ENCODE peak calls at places on chromosomes 4 and X, in seven cellular contexts. P is suprapubic skin, O is uterus, T is heart left ventricle, X is A549, A is stomach, G is transverse colon. S is an unnamed sample. For H3K4me1, the result is how much of the 10 kb centered on the place peaks cover.

GRCh38 chr4:77773101-77773500 is 46.1 kb downstream of the CNOT6L start:
- DNase-seq in P (no peak), O (no peak), T (no peak), X (no peak), A (no peak), G (no peak), S (no peak)

GRCh38 chr4:76950846-76951321 is 1.3 kb downstream of the SEPTIN11 start:
- DNase-seq in P (no peak), O (no peak), T (no peak), X (peak), A (no peak), G (peak), S (no peak)

GRCh38 chr4:7347981-7348380 is 86.7 kb downstream of the PSAPL1 start:
- DNase-seq in P (no peak), O (no peak), T (no peak), X (peak), A (no peak), G (no peak), S (no peak)

GRCh38 chr4:139144161-139144859 is 32.7 kb downstream of the ELF2 start:
- DNase-seq in P (no peak), O (peak), T (peak), X (no peak), A (peak), G (peak), S (no peak)

GRCh38 chr4:52051213-52051614 is at the start of gene SPATA18:
- DNase-seq in P (peak), O (peak), T (peak), X (peak), A (peak), G (peak), S (no peak)

GRCh38 chr4:156329779-156330178 is 376.1 kb upstream of the CTSO start:
- DNase-seq in P (no peak), O (no peak), T (no peak), X (no peak), A (no peak), G (no peak), S (no peak)

GRCh38 chr4:184784628-184785257 is 41.0 kb downstream of the ACSL1 start:
- DNase-seq in P (no peak), O (no peak), T (no peak), X (no peak), A (no peak), G (no peak), S (no peak)

GRCh38 chr4:147633643-147634042 is 16.4 kb downstream of the TMEM184C start:
- DNase-seq in P (no peak), O (no peak), T (no peak), X (no peak), A (no peak), G (no peak), S (no peak)

GRCh38 chr4:21768349-21769310 is 179.9 kb downstream of the KCNIP4 start:
- DNase-seq in P (no peak), O (no peak), T (no peak), X (no peak), A (no peak), G (no peak), S (no peak)

GRCh38 chrX:19907794-19908193 is 20.4 kb upstream of the SH3KBP1 start:
- DNase-seq in P (no peak), O (no peak), T (no peak), X (no peak), A (no peak), G (no peak), S (no peak)

GRCh38 chrX:129963729-129964128 is 18.7 kb upstream of the BCORL1 start:
- DNase-seq in P (no peak), O (no peak), T (no peak), X (no peak), A (no peak), G (no peak), S (no peak)

GRCh38 chr4:148445903-148446261 is 3.7 kb upstream of the NR3C2 start:
- DNase-seq in P (no peak), O (no peak), T (no peak), X (no peak), A (no peak), G (no peak), S (peak)

GRCh38 chrX:10169180-10169579 is 12.4 kb downstream of the CLCN4 start:
- DNase-seq in P (no peak), O (no peak), T (no peak), X (no peak), A (no peak), G (no peak), S (no peak)

GRCh38 chr4:16199132-16199531 is 27.1 kb downstream of the TAPT1 start:
- DNase-seq in P (no peak), O (no peak), T (no peak), X (no peak), A (no peak), G (no peak), S (no peak)

GRCh38 chr4:137203601-137204000 is 328.7 kb downstream of the PCDH18 start:
- DNase-seq in P (no peak), O (no peak), T (no peak), X (no peak), A (no peak), G (no peak), S (no peak)

GRCh38 chrX:106404512-106404911 is 207.3 kb upstream of the RADX start:
- DNase-seq in P (no peak), O (no peak), T (no peak), X (no peak), A (no peak), G (no peak), S (no peak)

GRCh38 chrX:124518888-124519287 is 172.5 kb downstream of the SH2D1A start:
- DNase-seq in P (no peak), O (no peak), T (no peak), X (no peak), A (no peak), G (no peak), S (no peak)

GRCh38 chr4:8872402-8873291 is 1.0 kb upstream of the HMX1 start:
- DNase-seq in P (no peak), O (no peak), T (no peak), X (no peak), A (no peak), G (no peak), S (no peak)

GRCh38 chr4:5710065-5710961 is 688 bp upstream of the EVC start:
- DNase-seq in P (no peak), O (no peak), T (no peak), X (peak), A (no peak), G (no peak), S (no peak)

GRCh38 chr4:67575232-67575888 is 16.8 kb downstream of the STAP1 start:
- DNase-seq in P (no peak), O (no peak), T (no peak), X (no peak), A (no peak), G (no peak), S (no peak)

GRCh38 chr4:67570537-67570936 is 12.0 kb downstream of the STAP1 start:
- DNase-seq in P (no peak), O (no peak), T (no peak), X (no peak), A (no peak), G (no peak), S (no peak)

GRCh38 chr4:67573193-67573592 is 14.7 kb downstream of the STAP1 start:
- DNase-seq in P (no peak), O (no peak), T (no peak), X (no peak), A (no peak), G (no peak), S (no peak)

GRCh38 chr4:67568820-67569219 is 10.3 kb downstream of the STAP1 start:
- DNase-seq in P (no peak), O (no peak), T (no peak), X (no peak), A (no peak), G (no peak), S (no peak)

GRCh38 chr4:67571975-67572374 is 13.4 kb downstream of the STAP1 start:
- DNase-seq in P (no peak), O (no peak), T (no peak), X (no peak), A (no peak), G (no peak), S (no peak)
- H3K4me3 ChIP-seq in P (no peak), O (no peak), T (no peak), X (no peak), A (no peak), G (no peak), S (no peak)

GRCh38 chr4:2934077-2934812 is 29.0 kb downstream of the NOP14 start:
- DNase-seq in P (peak), O (peak), T (peak), X (peak), A (peak), G (peak), S (peak)
- TF ChIP-seq POLR2A in P (no peak), O (no peak), T (no peak), X (no peak), A (no peak), G (no peak), S (no peak)

GRCh38 chr4:182492456-182492855 is 249.3 kb downstream of the TENM3 start:
- DNase-seq in P (no peak), O (no peak), T (no peak), X (no peak), A (no peak), G (no peak), S (no peak)
- H3K4me1 ChIP-seq in P (under half), O (under half), T (under half), X (under half), A (under half), G (under half), S (under half)

GRCh38 chr4:3285558-3286334 is 7.1 kb upstream of the RGS12 start:
- DNase-seq in P (no peak), O (no peak), T (no peak), X (no peak), A (peak), G (peak), S (no peak)

GRCh38 chr4:3287271-3287971 is 5.4 kb upstream of the RGS12 start:
- DNase-seq in P (no peak), O (no peak), T (no peak), X (no peak), A (peak), G (no peak), S (no peak)

GRCh38 chr4:3287972-3288570 is 4.8 kb upstream of the RGS12 start:
- DNase-seq in P (no peak), O (no peak), T (no peak), X (no peak), A (peak), G (no peak), S (no peak)

GRCh38 chr4:3284734-3285557 is 7.9 kb upstream of the RGS12 start:
- DNase-seq in P (no peak), O (no peak), T (no peak), X (no peak), A (peak), G (no peak), S (no peak)

DNA sequence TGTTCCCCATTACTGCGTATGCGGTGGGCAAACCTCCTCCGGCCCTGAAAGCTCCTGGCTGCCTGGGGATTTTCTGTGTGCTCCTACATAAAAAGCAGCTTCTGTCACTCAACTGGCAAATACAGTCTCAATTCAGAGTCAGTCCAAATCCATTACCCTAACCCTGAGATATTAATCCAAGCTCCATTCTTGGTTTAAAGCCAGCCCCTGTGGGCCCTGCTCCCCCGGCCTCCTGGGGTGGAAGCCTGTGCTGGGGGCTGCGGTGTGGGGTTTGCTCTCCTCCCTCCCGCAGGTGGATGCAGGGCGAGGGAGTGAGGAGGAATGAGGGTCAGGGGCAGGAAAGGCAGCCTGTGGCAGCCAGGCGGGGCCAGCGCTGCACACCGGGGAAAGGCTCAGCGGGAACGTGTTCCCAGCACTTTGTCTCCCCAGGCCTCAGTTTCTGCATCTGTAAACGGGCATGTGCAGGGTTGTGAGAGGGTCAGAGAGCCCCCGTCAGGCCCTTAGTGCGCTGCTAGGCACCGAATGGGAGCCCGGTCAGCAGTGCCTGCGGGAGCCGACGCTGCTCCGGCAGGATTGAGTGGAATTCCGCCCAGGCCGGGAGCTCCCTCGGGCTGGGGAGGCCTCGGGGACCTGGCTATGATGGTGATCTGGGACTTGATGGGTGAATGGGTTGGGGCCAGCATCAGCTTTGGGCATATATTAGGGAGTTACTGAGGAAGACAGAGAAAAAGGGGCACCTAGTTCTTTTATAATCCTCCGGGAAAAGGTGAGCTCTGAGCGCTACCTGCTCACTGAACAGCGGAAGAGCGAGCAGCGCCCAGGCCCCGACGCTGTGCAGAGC is 6.3 kb upstream of the RGS12 start:
- DNase-seq in P (no peak), O (no peak), T (no peak), X (no peak), A (peak), G (no peak), S (no peak)
- H3K4me3 ChIP-seq in P (no peak), O (no peak), T (no peak), X (no peak), A (no peak), G (no peak), S (no peak)